ENCODE peak calls at places on chromosomes 6 and 20, in five cellular contexts. X, R, Y, P and T are unnamed samples.

GRCh38 chr6:134814076-134814709 is 135.7 kb downstream of the ALDH8A1 start:
- DNase-seq in X (no peak), R (peak), Y (no peak), P (no peak), T (no peak)

GRCh38 chr6:158797331-158798202 is 21.6 kb downstream of the EZR start:
- DNase-seq in X (no peak), R (peak), Y (no peak), P (no peak), T (no peak)

GRCh38 chr20:63758152-63758551 is 18.6 kb downstream of the SLC2A4RG start:
- DNase-seq in X (no peak), R (no peak), Y (no peak), P (no peak), T (no peak)

GRCh38 chr6:129105035-129105434 is 222.1 kb downstream of the LAMA2 start:
- DNase-seq in X (no peak), R (peak), Y (no peak), P (no peak), T (no peak)

GRCh38 chr6:133131621-133132020 is 109.5 kb upstream of the EYA4 start:
- DNase-seq in X (no peak), R (no peak), Y (no peak), P (no peak), T (no peak)

GRCh38 chr6:12265795-12266194 is 24.4 kb upstream of the EDN1 start:
- DNase-seq in X (no peak), R (peak), Y (no peak), P (no peak), T (no peak)

GRCh38 chr6:33609444-33610034 is 11.6 kb upstream of the ITPR3 start:
- DNase-seq in X (no peak), R (peak), Y (no peak), P (peak), T (no peak)

GRCh38 chr6:136889271-136890193 is 32.6 kb upstream of the SLC35D3 start:
- DNase-seq in X (no peak), R (no peak), Y (no peak), P (no peak), T (no peak)

GRCh38 chr6:53347921-53348435 is 772 bp downstream of the ELOVL5 start:
- DNase-seq in X (peak), R (peak), Y (peak), P (peak), T (peak)

GRCh38 chr20:33401922-33402369 is 627 bp upstream of the CDK5RAP1 start:
- DNase-seq in X (no peak), R (no peak), Y (no peak), P (no peak), T (no peak)

GRCh38 chr20:10609276-10609675 is 64.5 kb downstream of the JAG1 start:
- DNase-seq in X (peak), R (peak), Y (no peak), P (peak), T (no peak)

GRCh38 chr6:16108996-16109658 is 19.8 kb upstream of the MYLIP start:
- DNase-seq in X (peak), R (no peak), Y (no peak), P (peak), T (peak)

GRCh38 chr20:6559791-6560190 is 207.7 kb upstream of the BMP2 start:
- DNase-seq in X (no peak), R (no peak), Y (no peak), P (no peak), T (no peak)

GRCh38 chr6:18477301-18477941 is 90.3 kb downstream of the RNF144B start:
- DNase-seq in X (no peak), R (peak), Y (no peak), P (no peak), T (no peak)

GRCh38 chr6:18473765-18474164 is 86.6 kb downstream of the RNF144B start:
- DNase-seq in X (no peak), R (no peak), Y (no peak), P (no peak), T (no peak)

DNA sequence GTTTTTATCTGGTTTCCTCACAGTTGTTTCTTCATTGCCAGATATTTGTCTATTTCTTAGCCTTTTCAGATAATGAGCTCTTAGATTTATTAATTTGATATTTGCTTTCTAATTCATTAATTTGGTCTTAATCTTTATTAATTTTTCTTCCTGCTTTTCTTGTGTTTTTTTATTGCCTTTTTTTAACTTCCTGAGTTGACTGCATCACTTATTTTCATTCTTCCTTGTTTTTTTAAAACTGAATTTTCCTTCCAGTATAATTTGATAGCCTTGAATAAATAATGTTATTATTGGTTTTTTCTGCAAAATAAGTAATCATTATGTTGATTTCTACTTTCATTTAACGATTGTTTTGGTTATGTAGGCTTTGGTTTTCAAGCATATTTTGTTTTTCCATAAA is 91.5 kb downstream of the RNF144B start:
- DNase-seq in X (no peak), R (no peak), Y (no peak), P (no peak), T (no peak)
- TF ChIP-seq CTCF in X (no peak), R (no peak), Y (no peak), P (no peak), T (no peak)

GRCh38 chr6:118893882-118894424 is at the start of gene ASF1A:
- DNase-seq in X (peak), R (peak), Y (peak), P (peak), T (peak)
- TF ChIP-seq CTCF in X (no peak), R (peak), Y (peak), P (peak), T (peak)

DNA sequence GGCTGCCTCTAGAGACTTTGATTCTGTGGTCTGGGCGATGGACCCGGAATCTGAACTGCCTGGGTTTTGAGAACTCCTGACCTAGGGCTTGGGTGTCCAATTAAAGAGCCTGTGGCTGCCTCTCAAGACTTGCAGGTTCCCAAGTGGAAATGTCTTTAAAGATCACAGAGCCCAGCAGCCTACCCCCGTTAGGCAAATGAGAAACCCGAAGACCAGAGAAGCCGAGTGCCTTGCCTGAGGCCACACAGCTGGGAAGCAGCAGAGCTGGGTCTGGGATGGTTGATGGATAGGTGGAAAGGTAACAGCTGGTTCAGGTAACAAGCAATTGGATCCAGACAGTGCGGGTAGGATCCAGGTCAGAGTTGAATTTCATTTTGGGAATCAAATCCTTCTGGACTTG is 25.8 kb downstream of the KCNB1 start:
- DNase-seq in X (no peak), R (no peak), Y (no peak), P (no peak), T (no peak)
- TF ChIP-seq CTCF in X (no peak), R (no peak), Y (no peak), P (no peak), T (no peak)

DNA sequence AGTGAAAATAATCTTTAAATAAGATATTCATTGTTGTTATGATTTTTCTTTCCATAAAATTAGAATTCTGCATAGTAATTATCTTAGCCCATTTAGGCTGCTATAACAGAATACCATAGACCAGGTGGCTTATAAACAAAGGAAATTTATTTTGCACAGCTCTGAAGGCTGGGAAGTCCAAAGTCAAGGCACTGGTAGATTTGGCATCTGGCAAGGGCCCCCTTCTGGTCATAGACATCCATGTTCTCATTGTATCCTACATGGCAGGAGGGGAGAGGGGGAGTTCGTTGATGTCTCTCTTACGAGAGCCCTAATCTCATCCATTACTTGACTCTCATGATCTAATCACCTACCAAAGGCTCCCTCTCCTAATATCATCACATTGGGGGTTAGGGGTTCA is 175.0 kb upstream of the CCN2 start:
- DNase-seq in X (no peak), R (no peak), Y (no peak), P (no peak), T (no peak)
- TF ChIP-seq CTCF in X (no peak), R (no peak), Y (no peak), P (no peak), T (no peak)

DNA sequence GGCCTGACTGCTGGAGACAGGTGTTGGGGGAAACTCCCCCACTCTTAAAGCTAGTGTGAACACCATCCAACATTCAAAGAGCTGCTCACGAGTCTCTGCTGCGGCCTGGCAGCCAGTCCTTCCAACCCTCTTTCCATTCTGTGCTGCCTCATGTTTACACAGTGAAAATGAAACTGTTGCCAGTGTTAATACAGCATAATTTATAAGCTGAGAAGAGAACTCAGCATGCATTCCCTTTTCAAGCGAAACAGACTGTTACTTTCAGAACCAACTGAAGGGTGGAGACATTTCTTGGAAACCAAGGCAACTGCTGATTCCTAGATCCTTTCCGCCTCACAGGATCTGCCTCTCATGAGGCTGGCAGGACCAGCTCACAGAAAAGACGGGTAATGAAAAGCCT is 533.8 kb upstream of the ID4 start:
- DNase-seq in X (no peak), R (peak), Y (no peak), P (no peak), T (no peak)
- TF ChIP-seq CTCF in X (no peak), R (no peak), Y (no peak), P (no peak), T (no peak)

DNA sequence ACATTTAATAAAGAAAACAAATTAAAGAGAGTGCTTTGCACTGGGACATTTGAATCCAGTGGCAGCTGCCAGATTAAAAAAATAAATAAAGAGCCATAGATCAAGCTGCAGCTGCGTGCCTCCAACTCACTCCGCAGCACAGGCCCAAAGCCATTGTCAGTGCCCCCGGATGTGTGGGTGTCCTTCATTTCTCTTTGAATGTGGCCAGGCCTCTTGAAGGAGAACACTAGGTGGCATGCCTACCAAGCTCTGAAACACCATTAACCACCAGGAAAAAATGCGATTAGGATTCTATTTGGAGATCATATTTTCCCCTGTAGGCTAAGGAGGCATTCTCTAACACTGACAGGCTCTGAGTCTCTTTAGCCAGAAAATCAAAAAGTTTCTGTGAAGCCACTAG is 549.8 kb downstream of the PRKN start:
- DNase-seq in X (no peak), R (peak), Y (no peak), P (no peak), T (no peak)
- TF ChIP-seq CTCF in X (no peak), R (peak), Y (no peak), P (no peak), T (no peak)

DNA sequence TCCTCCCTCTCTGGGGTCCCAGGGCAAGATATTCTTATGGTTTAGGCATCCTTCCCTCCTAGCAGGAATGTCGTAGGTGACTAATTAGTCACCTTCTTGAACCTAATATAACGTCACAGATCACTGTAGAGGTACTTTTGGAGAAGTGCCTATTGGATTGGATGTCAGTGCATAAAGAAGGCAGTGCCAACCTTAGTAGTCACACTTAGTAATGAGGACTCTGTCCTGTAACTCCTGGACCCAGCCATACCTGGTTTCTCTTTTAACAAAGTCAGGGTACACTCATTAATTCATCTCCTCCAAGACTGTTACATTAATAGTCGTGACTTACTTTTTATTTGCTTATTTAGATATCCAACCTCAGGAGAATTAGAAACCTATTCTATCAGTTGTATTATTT is 20.0 kb downstream of the VTA1 start:
- DNase-seq in X (no peak), R (no peak), Y (no peak), P (no peak), T (no peak)
- TF ChIP-seq CTCF in X (no peak), R (no peak), Y (no peak), P (no peak), T (no peak)

GRCh38 chr6:138518054-138518453 is 18.8 kb upstream of the NHSL1 start:
- DNase-seq in X (no peak), R (no peak), Y (no peak), P (no peak), T (no peak)

GRCh38 chr6:138522611-138523010 is 23.3 kb upstream of the NHSL1 start:
- DNase-seq in X (no peak), R (no peak), Y (peak), P (no peak), T (no peak)

GRCh38 chr6:138521800-138522199 is 22.5 kb upstream of the NHSL1 start:
- DNase-seq in X (no peak), R (no peak), Y (no peak), P (no peak), T (no peak)

GRCh38 chr6:138517635-138518034 is 18.3 kb upstream of the NHSL1 start:
- DNase-seq in X (peak), R (no peak), Y (no peak), P (peak), T (peak)

GRCh38 chr6:138520463-138520862 is 21.2 kb upstream of the NHSL1 start:
- DNase-seq in X (no peak), R (peak), Y (no peak), P (no peak), T (no peak)
- TF ChIP-seq CTCF in X (peak), R (peak), Y (no peak), P (no peak), T (no peak)